ENCODE peak calls at places on chromosomes 5 and 9, in seven cellular contexts. One of them, this sample, is unnamed. For H3K4me1, the result is how much of the 10 kb centered on the place peaks cover.

GRCh38 chr9:17130285-17130684 is 4.6 kb upstream of the CNTLN start:
- DNase-seq in GM23338: no peak
- DNase-seq in A549: no peak
- DNase-seq in K562: no peak
- DNase-seq in HepG2: no peak
- DNase-seq in GM12878: no peak
- DNase-seq in HCT116: no peak
- DNase-seq in this sample: no peak

GRCh38 chr9:87156247-87156646 is 208.9 kb upstream of the GAS1 start:
- DNase-seq in GM23338: no peak
- DNase-seq in A549: no peak
- DNase-seq in K562: no peak
- DNase-seq in HepG2: no peak
- DNase-seq in GM12878: no peak
- DNase-seq in HCT116: no peak
- DNase-seq in this sample: no peak

GRCh38 chr5:137216976-137217598 is 282.0 kb downstream of the SPOCK1 start:
- DNase-seq in GM23338: no peak
- DNase-seq in A549: no peak
- DNase-seq in K562: no peak
- DNase-seq in HepG2: peak
- DNase-seq in GM12878: no peak
- DNase-seq in HCT116: no peak
- DNase-seq in this sample: no peak

GRCh38 chr9:38205279-38205678 is 136.3 kb upstream of the SHB start:
- DNase-seq in GM23338: no peak
- DNase-seq in A549: no peak
- DNase-seq in K562: no peak
- DNase-seq in HepG2: no peak
- DNase-seq in GM12878: no peak
- DNase-seq in HCT116: no peak
- DNase-seq in this sample: no peak

GRCh38 chr5:78251663-78252284 is 42.7 kb downstream of the AP3B1 start:
- DNase-seq in GM23338: no peak
- DNase-seq in A549: no peak
- DNase-seq in K562: no peak
- DNase-seq in HepG2: no peak
- DNase-seq in GM12878: no peak
- DNase-seq in HCT116: no peak
- DNase-seq in this sample: no peak

GRCh38 chr9:86925686-86926085 is 21.6 kb downstream of the GAS1 start:
- DNase-seq in GM23338: no peak
- DNase-seq in A549: no peak
- DNase-seq in K562: no peak
- DNase-seq in HepG2: no peak
- DNase-seq in GM12878: no peak
- DNase-seq in HCT116: no peak
- DNase-seq in this sample: no peak

GRCh38 chr9:81771606-81772005 is 82.3 kb upstream of the TLE1 start:
- DNase-seq in GM23338: no peak
- DNase-seq in A549: no peak
- DNase-seq in K562: no peak
- DNase-seq in HepG2: no peak
- DNase-seq in GM12878: no peak
- DNase-seq in HCT116: no peak
- DNase-seq in this sample: no peak

GRCh38 chr9:115883467-115884329 is 269.9 kb upstream of the PAPPA start:
- DNase-seq in GM23338: peak
- DNase-seq in A549: peak
- DNase-seq in K562: no peak
- DNase-seq in HepG2: peak
- DNase-seq in GM12878: no peak
- DNase-seq in HCT116: peak
- DNase-seq in this sample: no peak

GRCh38 chr5:59036274-59036961 is 453.5 kb downstream of the RAB3C start:
- DNase-seq in GM23338: no peak
- DNase-seq in A549: peak
- DNase-seq in K562: no peak
- DNase-seq in HepG2: no peak
- DNase-seq in GM12878: no peak
- DNase-seq in HCT116: peak
- DNase-seq in this sample: peak

GRCh38 chr5:154047324-154047723 is 8.6 kb downstream of the MFAP3 start:
- DNase-seq in GM23338: no peak
- DNase-seq in A549: no peak
- DNase-seq in K562: no peak
- DNase-seq in HepG2: no peak
- DNase-seq in GM12878: no peak
- DNase-seq in HCT116: no peak
- DNase-seq in this sample: no peak

GRCh38 chr5:151037561-151038291 is 17.3 kb downstream of the GPX3 start:
- DNase-seq in GM23338: no peak
- DNase-seq in A549: no peak
- DNase-seq in K562: no peak
- DNase-seq in HepG2: peak
- DNase-seq in GM12878: no peak
- DNase-seq in HCT116: no peak
- DNase-seq in this sample: no peak

GRCh38 chr9:119026120-119026519 is 343.1 kb downstream of the BRINP1 start:
- DNase-seq in GM23338: no peak
- DNase-seq in A549: no peak
- DNase-seq in K562: no peak
- DNase-seq in HepG2: no peak
- DNase-seq in GM12878: no peak
- DNase-seq in HCT116: no peak
- DNase-seq in this sample: no peak

GRCh38 chr9:68427216-68427994 is 71.0 kb downstream of the PGM5 start:
- DNase-seq in GM23338: no peak
- DNase-seq in A549: no peak
- DNase-seq in K562: no peak
- DNase-seq in HepG2: no peak
- DNase-seq in GM12878: no peak
- DNase-seq in HCT116: no peak
- DNase-seq in this sample: no peak

GRCh38 chr5:10310073-10310779 is 2.5 kb upstream of the CMBL start:
- DNase-seq in GM23338: no peak
- DNase-seq in A549: peak
- DNase-seq in K562: peak
- DNase-seq in HepG2: peak
- DNase-seq in GM12878: no peak
- DNase-seq in HCT116: peak
- DNase-seq in this sample: no peak

GRCh38 chr9:118959366-118959765 is 409.9 kb downstream of the BRINP1 start:
- DNase-seq in GM23338: no peak
- DNase-seq in A549: no peak
- DNase-seq in K562: no peak
- DNase-seq in HepG2: no peak
- DNase-seq in GM12878: no peak
- DNase-seq in HCT116: no peak
- DNase-seq in this sample: no peak

GRCh38 chr9:97658707-97659106 is 25.1 kb downstream of the NCBP1 start:
- DNase-seq in GM23338: no peak
- DNase-seq in A549: no peak
- DNase-seq in K562: no peak
- DNase-seq in HepG2: no peak
- DNase-seq in GM12878: no peak
- DNase-seq in HCT116: no peak
- DNase-seq in this sample: no peak

GRCh38 chr9:131423171-131423581 is 29.3 kb downstream of the PRRC2B start:
- DNase-seq in GM23338: peak
- DNase-seq in A549: peak
- DNase-seq in K562: no peak
- DNase-seq in HepG2: no peak
- DNase-seq in GM12878: peak
- DNase-seq in HCT116: no peak
- DNase-seq in this sample: no peak

GRCh38 chr5:68535121-68535520 is 319.6 kb downstream of the PIK3R1 start:
- DNase-seq in GM23338: no peak
- DNase-seq in A549: no peak
- DNase-seq in K562: no peak
- DNase-seq in HepG2: no peak
- DNase-seq in GM12878: no peak
- DNase-seq in HCT116: no peak
- DNase-seq in this sample: no peak

GRCh38 chr5:137114529-137114928 is 384.6 kb downstream of the SPOCK1 start:
- DNase-seq in GM23338: no peak
- DNase-seq in A549: peak
- DNase-seq in K562: no peak
- DNase-seq in HepG2: no peak
- DNase-seq in GM12878: no peak
- DNase-seq in HCT116: no peak
- DNase-seq in this sample: no peak

GRCh38 chr5:138873886-138874200 is 1.3 kb downstream of the LRRTM2 start:
- DNase-seq in GM23338: no peak
- DNase-seq in A549: no peak
- DNase-seq in K562: no peak
- DNase-seq in HepG2: no peak
- DNase-seq in GM12878: no peak
- DNase-seq in HCT116: no peak
- DNase-seq in this sample: no peak

GRCh38 chr5:138874771-138875628 is at the start of gene LRRTM2:
- DNase-seq in GM23338: no peak
- DNase-seq in A549: no peak
- DNase-seq in K562: no peak
- DNase-seq in HepG2: no peak
- DNase-seq in GM12878: no peak
- DNase-seq in HCT116: no peak
- DNase-seq in this sample: no peak

GRCh38 chr5:138876811-138877210 is 1.7 kb upstream of the LRRTM2 start:
- DNase-seq in GM23338: no peak
- DNase-seq in A549: no peak
- DNase-seq in K562: no peak
- DNase-seq in HepG2: no peak
- DNase-seq in GM12878: no peak
- DNase-seq in HCT116: no peak
- DNase-seq in this sample: no peak

GRCh38 chr5:138873096-138873885 is 1.8 kb downstream of the LRRTM2 start:
- DNase-seq in GM23338: no peak
- DNase-seq in A549: no peak
- DNase-seq in K562: no peak
- DNase-seq in HepG2: no peak
- DNase-seq in GM12878: no peak
- DNase-seq in HCT116: no peak
- DNase-seq in this sample: no peak

GRCh38 chr5:138874241-138874640 is 894 bp downstream of the LRRTM2 start:
- DNase-seq in GM23338: no peak
- DNase-seq in A549: no peak
- DNase-seq in K562: no peak
- DNase-seq in HepG2: no peak
- DNase-seq in GM12878: no peak
- DNase-seq in HCT116: no peak
- DNase-seq in this sample: no peak
- H3K4me3 ChIP-seq in GM23338: no peak
- H3K4me3 ChIP-seq in A549: no peak
- H3K4me3 ChIP-seq in K562: no peak
- H3K4me3 ChIP-seq in HepG2: no peak
- H3K4me3 ChIP-seq in GM12878: no peak
- H3K4me3 ChIP-seq in HCT116: no peak
- H3K4me3 ChIP-seq in this sample: no peak

GRCh38 chr5:142316681-142317080 is 8.1 kb downstream of the SPRY4 start:
- DNase-seq in GM23338: no peak
- DNase-seq in A549: no peak
- DNase-seq in K562: no peak
- DNase-seq in HepG2: no peak
- DNase-seq in GM12878: no peak
- DNase-seq in HCT116: no peak
- DNase-seq in this sample: no peak
- H3K4me1 ChIP-seq in GM23338: half or more
- H3K4me1 ChIP-seq in A549: under half
- H3K4me1 ChIP-seq in K562: under half
- H3K4me1 ChIP-seq in HepG2: half or more
- H3K4me1 ChIP-seq in GM12878: under half
- H3K4me1 ChIP-seq in HCT116: half or more
- H3K4me1 ChIP-seq in this sample: half or more

GRCh38 chr9:134059188-134059641 is 8.6 kb downstream of the BRD3 start:
- DNase-seq in GM23338: no peak
- DNase-seq in A549: no peak
- DNase-seq in K562: no peak
- DNase-seq in HepG2: no peak
- DNase-seq in GM12878: no peak
- DNase-seq in HCT116: no peak
- DNase-seq in this sample: no peak

GRCh38 chr9:134057311-134057665 is 10.5 kb downstream of the BRD3 start:
- DNase-seq in GM23338: no peak
- DNase-seq in A549: no peak
- DNase-seq in K562: no peak
- DNase-seq in HepG2: no peak
- DNase-seq in GM12878: no peak
- DNase-seq in HCT116: no peak
- DNase-seq in this sample: no peak

GRCh38 chr9:134057751-134058701 is 9.8 kb downstream of the BRD3 start:
- DNase-seq in GM23338: no peak
- DNase-seq in A549: no peak
- DNase-seq in K562: no peak
- DNase-seq in HepG2: peak
- DNase-seq in GM12878: no peak
- DNase-seq in HCT116: no peak
- DNase-seq in this sample: no peak

GRCh38 chr9:134059661-134060395 is 8.0 kb downstream of the BRD3 start:
- DNase-seq in GM23338: no peak
- DNase-seq in A549: no peak
- DNase-seq in K562: no peak
- DNase-seq in HepG2: no peak
- DNase-seq in GM12878: peak
- DNase-seq in HCT116: no peak
- DNase-seq in this sample: no peak

DNA sequence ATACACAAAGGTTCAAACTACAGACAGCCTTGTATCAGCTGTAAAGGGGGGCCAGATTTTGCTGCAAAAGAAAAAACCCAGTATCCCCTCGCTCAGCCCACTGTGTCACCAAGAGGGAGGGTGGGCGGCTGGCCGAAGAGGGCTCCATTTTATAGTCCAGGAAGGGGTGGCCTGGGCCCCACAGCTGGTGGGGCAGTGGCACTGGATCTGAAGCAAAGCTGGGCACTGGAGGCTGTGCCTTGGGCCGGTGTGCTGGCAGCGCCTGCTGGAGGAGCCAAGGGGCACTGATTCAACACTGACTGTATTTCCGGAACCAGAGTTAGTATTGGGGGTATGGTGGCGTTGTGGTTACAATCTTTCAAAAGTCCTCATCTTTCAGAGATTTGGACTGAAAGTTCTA is 9.1 kb downstream of the BRD3 start:
- DNase-seq in GM23338: no peak
- DNase-seq in A549: no peak
- DNase-seq in K562: no peak
- DNase-seq in HepG2: no peak
- DNase-seq in GM12878: no peak
- DNase-seq in HCT116: no peak
- DNase-seq in this sample: no peak
- TF ChIP-seq REST in GM23338: no peak
- TF ChIP-seq REST in A549: no peak
- TF ChIP-seq REST in K562: no peak
- TF ChIP-seq REST in HepG2: no peak
- TF ChIP-seq REST in GM12878: no peak
- TF ChIP-seq REST in HCT116: no peak
- TF ChIP-seq REST in this sample: no peak

DNA sequence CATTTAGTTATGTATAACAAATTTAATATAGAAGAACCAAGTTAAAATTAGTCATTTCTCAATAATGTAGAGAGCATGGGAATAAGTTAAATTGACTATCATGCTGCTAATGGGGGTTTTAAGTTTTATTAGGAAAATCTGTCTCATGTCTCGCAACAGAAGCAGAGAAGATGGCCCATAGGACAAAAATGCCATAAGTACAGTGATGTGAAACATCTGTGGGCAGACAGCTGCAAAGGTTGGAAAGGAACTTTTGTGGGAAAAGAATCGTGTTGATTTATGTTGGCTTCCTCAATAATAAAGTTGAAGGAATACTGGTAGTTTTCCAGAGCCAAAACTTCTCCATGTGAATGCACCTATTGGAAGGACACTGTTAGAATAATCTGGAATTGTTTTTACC is 44.8 kb downstream of the VCAN start:
- DNase-seq in GM23338: no peak
- DNase-seq in A549: no peak
- DNase-seq in K562: no peak
- DNase-seq in HepG2: no peak
- DNase-seq in GM12878: no peak
- DNase-seq in HCT116: no peak
- DNase-seq in this sample: no peak
- H3K4me3 ChIP-seq in GM23338: no peak
- H3K4me3 ChIP-seq in A549: no peak
- H3K4me3 ChIP-seq in K562: no peak
- H3K4me3 ChIP-seq in HepG2: no peak
- H3K4me3 ChIP-seq in GM12878: no peak
- H3K4me3 ChIP-seq in HCT116: no peak
- H3K4me3 ChIP-seq in this sample: no peak